ENCODE peak calls at places on chromosomes 11 and 22, in eight cellular contexts. D is H1, J is K562, O is ovary, R is sigmoid colon, P is stomach, A is tibial nerve, U is transverse colon. W is an unnamed sample. For H3K27me3, the result is how much of the 10 kb centered on the place peaks cover.

GRCh38 chr11:70470127-70470526 is 71.8 kb downstream of the CTTN start:
- DNase-seq in D (no peak), J (peak), O (no peak), R (peak), P (peak), A (no peak), U (no peak), W (no peak)

GRCh38 chr11:57249384-57250319 is 12.6 kb upstream of the APLNR start:
- DNase-seq in D (no peak), J (peak), O (peak), R (peak), P (peak), A (peak), U (peak), W (no peak)

GRCh38 chr11:96314326-96315050 is 28.5 kb downstream of the MAML2 start:
- DNase-seq in D (no peak), J (no peak), O (no peak), R (no peak), P (no peak), A (no peak), U (peak), W (no peak)

GRCh38 chr11:34680918-34681554 is 60.1 kb downstream of the EHF start:
- DNase-seq in D (peak), J (no peak), O (no peak), R (no peak), P (no peak), A (no peak), U (no peak), W (no peak)

GRCh38 chr11:116813781-116814471 is 9.2 kb downstream of the APOA4 start:
- DNase-seq in D (no peak), J (no peak), O (no peak), R (peak), P (peak), A (no peak), U (no peak), W (no peak)

GRCh38 chr11:107929611-107930200 is 1.5 kb downstream of the RAB39A start:
- DNase-seq in D (no peak), J (no peak), O (no peak), R (no peak), P (no peak), A (no peak), U (no peak), W (no peak)

GRCh38 chr22:23781533-23781932 is 5.2 kb upstream of the SMARCB1 start:
- DNase-seq in D (no peak), J (no peak), O (no peak), R (no peak), P (no peak), A (no peak), U (no peak), W (no peak)

GRCh38 chr11:112734207-112734606 is 227.0 kb upstream of the NCAM1 start:
- DNase-seq in D (no peak), J (peak), O (peak), R (no peak), P (peak), A (no peak), U (no peak), W (no peak)

GRCh38 chr22:44580176-44580575 is 82.1 kb upstream of the RTL6 start:
- DNase-seq in D (no peak), J (no peak), O (no peak), R (peak), P (no peak), A (no peak), U (no peak), W (no peak)

GRCh38 chr11:34366522-34366921 is 8.7 kb upstream of the ABTB2 start:
- DNase-seq in D (no peak), J (peak), O (no peak), R (no peak), P (peak), A (no peak), U (peak), W (no peak)

GRCh38 chr22:37141971-37142647 is 7.6 kb downstream of the IL2RB start:
- DNase-seq in D (no peak), J (peak), O (no peak), R (no peak), P (no peak), A (no peak), U (no peak), W (no peak)

GRCh38 chr11:103730151-103730940 is 306.1 kb upstream of the DDI1 start:
- DNase-seq in D (no peak), J (no peak), O (no peak), R (no peak), P (no peak), A (no peak), U (no peak), W (no peak)

GRCh38 chr11:66467034-66467659 is 442 bp downstream of the PELI3 start:
- DNase-seq in D (no peak), J (peak), O (no peak), R (no peak), P (peak), A (no peak), U (peak), W (no peak)

GRCh38 chr11:405976-406795 is 8.6 kb downstream of the SIGIRR start:
- DNase-seq in D (no peak), J (no peak), O (peak), R (peak), P (no peak), A (no peak), U (no peak), W (no peak)

GRCh38 chr11:15675683-15676082 is 561.0 kb downstream of the INSC start:
- DNase-seq in D (no peak), J (no peak), O (no peak), R (no peak), P (no peak), A (no peak), U (no peak), W (no peak)

GRCh38 chr11:57318178-57318577 is 6.6 kb downstream of the TNKS1BP1 start:
- DNase-seq in D (no peak), J (no peak), O (no peak), R (peak), P (peak), A (no peak), U (no peak), W (no peak)

GRCh38 chr11:12715941-12716340 is 41.7 kb downstream of the TEAD1 start:
- DNase-seq in D (no peak), J (no peak), O (no peak), R (no peak), P (no peak), A (no peak), U (no peak), W (no peak)

GRCh38 chr11:123454060-123454651 is 24.1 kb downstream of the GRAMD1B start:
- DNase-seq in D (no peak), J (no peak), O (no peak), R (no peak), P (no peak), A (no peak), U (peak), W (no peak)

GRCh38 chr11:72075756-72076155 is 4.6 kb downstream of the NUMA1 start:
- DNase-seq in D (no peak), J (no peak), O (no peak), R (no peak), P (no peak), A (no peak), U (no peak), W (no peak)

GRCh38 chr11:103471546-103471945 is 362.3 kb downstream of the DYNC2H1 start:
- DNase-seq in D (no peak), J (no peak), O (no peak), R (no peak), P (no peak), A (no peak), U (no peak), W (no peak)

GRCh38 chr22:27476318-27476717 is 325.2 kb downstream of the MN1 start:
- DNase-seq in D (no peak), J (no peak), O (no peak), R (no peak), P (no peak), A (no peak), U (no peak), W (no peak)

GRCh38 chr11:90908074-90908473 is 685.2 kb upstream of the CHORDC1 start:
- DNase-seq in D (no peak), J (no peak), O (no peak), R (no peak), P (no peak), A (no peak), U (no peak), W (no peak)

GRCh38 chr11:44765676-44766075 is 38.9 kb downstream of the TSPAN18 start:
- DNase-seq in D (no peak), J (no peak), O (no peak), R (no peak), P (no peak), A (no peak), U (no peak), W (peak)

GRCh38 chr11:44765026-44765595 is 38.3 kb downstream of the TSPAN18 start:
- DNase-seq in D (no peak), J (no peak), O (no peak), R (peak), P (no peak), A (no peak), U (no peak), W (peak)

GRCh38 chr11:44766972-44767278 is 40.2 kb downstream of the TSPAN18 start:
- DNase-seq in D (no peak), J (no peak), O (no peak), R (no peak), P (no peak), A (no peak), U (no peak), W (no peak)

GRCh38 chr11:44767421-44767820 is 40.7 kb downstream of the TSPAN18 start:
- DNase-seq in D (no peak), J (no peak), O (no peak), R (no peak), P (no peak), A (no peak), U (no peak), W (no peak)

DNA sequence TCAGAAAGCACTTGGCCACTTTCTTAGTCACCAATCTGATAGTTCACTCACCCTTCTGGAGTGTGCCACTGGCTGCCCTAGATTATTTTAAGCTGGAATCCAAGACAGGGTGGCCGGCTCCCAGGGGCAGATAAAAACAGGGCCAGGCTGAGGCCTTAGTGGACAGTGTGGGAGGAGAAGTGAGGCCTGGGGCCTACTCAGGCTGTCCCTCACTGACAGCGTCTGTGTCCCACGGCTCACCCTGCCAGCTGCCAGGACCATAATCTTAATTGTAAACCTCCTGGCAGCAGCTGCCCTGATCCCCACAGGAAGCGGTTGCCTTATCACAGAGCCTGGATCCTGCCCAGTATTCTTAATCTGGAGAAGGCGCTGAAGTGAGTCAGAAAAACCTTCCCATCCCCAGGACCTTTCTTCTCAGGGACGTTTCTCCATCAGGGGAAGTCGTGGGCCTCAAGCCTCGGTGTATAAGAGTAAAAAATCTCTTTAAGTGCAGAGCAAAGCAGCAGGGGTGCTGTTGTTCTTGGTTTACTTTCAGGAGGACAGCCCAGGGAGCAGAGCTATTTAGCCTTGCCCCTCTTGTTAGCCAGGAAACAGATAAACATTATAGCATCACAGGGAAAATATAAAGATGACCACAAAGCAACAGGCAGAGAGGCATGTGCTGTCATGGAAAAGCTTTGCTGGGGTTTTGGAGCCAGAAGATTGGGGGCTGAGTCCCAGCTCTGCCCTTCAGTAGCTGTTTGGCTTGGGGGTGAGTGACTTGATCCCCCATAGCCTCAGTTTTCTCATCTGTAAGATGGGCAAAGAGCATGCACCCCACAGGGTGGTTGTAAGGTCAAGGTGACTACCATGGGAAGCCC is 39.6 kb downstream of the TSPAN18 start:
- DNase-seq in D (no peak), J (peak), O (peak), R (no peak), P (peak), A (no peak), U (no peak), W (peak)
- TF ChIP-seq EP300 in D (no peak), J (peak), O (no peak), R (no peak), P (no peak), A (no peak), U (no peak), W (no peak)

GRCh38 chr11:11202885-11203284 is 150.2 kb downstream of the CSNK2A3 start:
- DNase-seq in D (no peak), J (no peak), O (no peak), R (no peak), P (no peak), A (no peak), U (no peak), W (no peak)
- H3K4me3 ChIP-seq in D (no peak), J (no peak), O (no peak), R (no peak), P (no peak), A (no peak), U (no peak), W (no peak)

GRCh38 chr11:117829369-117829725 is 4.8 kb upstream of the FXYD2 start:
- DNase-seq in D (no peak), J (no peak), O (peak), R (peak), P (no peak), A (no peak), U (peak), W (no peak)

GRCh38 chr11:117827521-117828511 is 3.3 kb upstream of the FXYD2 start:
- DNase-seq in D (no peak), J (no peak), O (peak), R (peak), P (peak), A (no peak), U (peak), W (peak)

GRCh38 chr11:117830072-117830471 is 5.5 kb upstream of the FXYD2 start:
- DNase-seq in D (no peak), J (no peak), O (peak), R (peak), P (peak), A (no peak), U (no peak), W (no peak)

GRCh38 chr11:117826832-117827231 is 2.3 kb upstream of the FXYD2 start:
- DNase-seq in D (no peak), J (no peak), O (peak), R (no peak), P (peak), A (no peak), U (no peak), W (no peak)

DNA sequence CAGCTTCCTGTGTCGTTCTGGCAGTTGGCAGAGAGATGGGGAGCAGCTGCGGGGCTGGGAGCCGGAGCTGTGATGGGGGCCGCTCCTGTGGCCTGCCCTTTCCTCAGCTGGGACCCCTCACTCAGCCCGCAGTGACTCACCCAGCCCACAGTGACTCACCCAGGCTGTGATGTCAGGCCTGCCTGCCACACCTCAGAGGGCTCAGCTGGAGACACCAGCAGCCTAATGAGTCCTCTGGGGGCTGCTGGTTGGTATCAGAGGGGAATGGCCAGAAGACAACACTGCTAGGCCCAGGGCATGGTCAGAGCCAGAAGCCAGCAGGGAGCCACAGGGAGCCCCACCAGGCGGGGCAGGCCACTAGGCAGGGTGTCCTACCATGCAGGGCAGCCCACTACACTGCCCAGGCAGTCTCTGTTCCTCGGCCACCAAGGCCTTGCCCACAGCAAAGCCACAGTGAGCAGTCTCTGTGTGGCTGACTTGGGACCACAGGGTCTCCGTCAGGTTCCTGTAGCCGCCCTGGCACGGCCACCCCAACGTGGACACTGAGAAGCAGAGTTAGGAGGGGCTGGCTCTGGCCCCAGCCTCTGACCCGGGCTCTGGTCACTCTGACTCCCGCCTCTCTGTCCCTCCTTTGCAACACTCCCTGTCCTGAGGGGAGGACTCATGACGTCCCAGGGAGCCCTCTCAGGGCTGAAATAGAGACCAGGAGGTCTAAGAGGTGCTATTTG is 4.3 kb upstream of the FXYD2 start:
- DNase-seq in D (no peak), J (peak), O (peak), R (peak), P (peak), A (no peak), U (peak), W (peak)
- H3K27me3 ChIP-seq in D (under half), J (under half), O (under half), R (under half), P (under half), A (under half), U (under half), W (under half)

GRCh38 chr11:130804306-130805077 is 111.8 kb downstream of the SNX19 start:
- DNase-seq in D (no peak), J (no peak), O (no peak), R (no peak), P (no peak), A (no peak), U (no peak), W (no peak)
- TF ChIP-seq EP300 in D (no peak), J (no peak), O (no peak), R (no peak), P (no peak), A (no peak), U (no peak), W (no peak)

DNA sequence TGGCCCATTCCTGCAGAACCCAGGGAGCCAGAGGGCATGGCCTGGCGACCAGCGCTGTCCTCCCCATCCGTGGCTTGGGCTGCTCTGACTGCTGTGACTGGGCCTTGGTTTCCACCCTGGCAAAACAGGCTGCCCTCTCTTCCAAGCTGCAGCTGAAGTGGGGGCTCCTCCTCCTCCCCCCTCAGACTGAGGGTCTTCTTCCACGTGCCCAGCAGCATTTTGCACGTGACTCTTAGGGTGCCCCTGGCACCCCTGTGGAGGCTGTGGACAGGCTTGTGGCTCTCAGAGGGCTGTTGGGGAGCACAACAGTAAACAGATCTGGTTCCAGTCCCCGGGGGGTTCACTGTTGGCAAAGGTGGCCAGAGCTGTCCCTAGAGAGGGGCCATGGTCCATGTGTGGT is 51.4 kb downstream of the PISD start:
- DNase-seq in D (no peak), J (no peak), O (peak), R (no peak), P (no peak), A (no peak), U (no peak), W (no peak)
- H3K4me3 ChIP-seq in D (no peak), J (no peak), O (no peak), R (no peak), P (no peak), A (no peak), U (no peak), W (no peak)